ENCODE peak calls at places on chromosomes 4 and X, in nine cellular contexts. C, R, M, X, W, P, Y, S and J are unnamed samples.
A peak's percentile ranks its signal among the peaks of the same experiment; 100 is the strongest.

GRCh38 chr4:141016117-141016798 is 117.0 kb downstream of the RNF150 start:
- DNase-seq in C (no peak), R (no peak), M (no peak), X (no peak), W (no peak), P (no peak), Y (no peak), S (no peak), J (no peak)

GRCh38 chr4:131296192-131296591 is 1852.9 kb upstream of the PCDH10 start:
- DNase-seq in C (no peak), R (no peak), M (no peak), X (no peak), W (no peak), P (no peak), Y (no peak), S (no peak), J (no peak)

GRCh38 chr4:56871357-56871993 is 36.2 kb upstream of the REST start:
- DNase-seq in C (no peak), R (no peak), M (no peak), X (no peak), W (no peak), P (no peak), Y (no peak), S (no peak), J (no peak)

GRCh38 chr4:1194028-1194900 is 21.9 kb upstream of the SPON2 start:
- DNase-seq in C (no peak), R (no peak), M (peak; percentile 35), X (peak; percentile 78), W (peak; percentile 78), P (no peak), Y (peak; percentile 55), S (peak; percentile 49), J (peak; percentile 52)

GRCh38 chrX:68383540-68383939 is 49.8 kb downstream of the OPHN1 start:
- DNase-seq in C (no peak), R (no peak), M (no peak), X (no peak), W (no peak), P (no peak), Y (no peak), S (no peak), J (peak; percentile 15)

GRCh38 chr4:155667538-155668511 is 1.2 kb downstream of the GUCY1A1 start:
- DNase-seq in C (no peak), R (no peak), M (peak; percentile 68), X (no peak), W (peak; percentile 56), P (peak; percentile 48), Y (peak; percentile 37), S (peak; percentile 27), J (peak; percentile 46)

GRCh38 chr4:39587881-39588280 is 50.8 kb downstream of the SMIM14 start:
- DNase-seq in C (no peak), R (no peak), M (no peak), X (no peak), W (no peak), P (no peak), Y (no peak), S (peak; percentile 90), J (no peak)

GRCh38 chr4:133146574-133147198 is 2.4 kb upstream of the PCDH10 start:
- DNase-seq in C (no peak), R (no peak), M (no peak), X (no peak), W (no peak), P (no peak), Y (no peak), S (peak; percentile 40), J (peak; percentile 58)

GRCh38 chrX:39619182-39620009 is 478.4 kb downstream of the BCOR start:
- DNase-seq in C (no peak), R (no peak), M (no peak), X (no peak), W (no peak), P (no peak), Y (peak; percentile 75), S (no peak), J (no peak)

GRCh38 chr4:7291372-7292135 is 99.2 kb downstream of the SORCS2 start:
- DNase-seq in C (no peak), R (peak; percentile 53), M (no peak), X (peak; percentile 37), W (no peak), P (no peak), Y (no peak), S (peak; percentile 40), J (peak; percentile 34)

GRCh38 chr4:164056426-164057142 is 562.1 kb downstream of the TMA16 start:
- DNase-seq in C (no peak), R (no peak), M (no peak), X (no peak), W (no peak), P (no peak), Y (no peak), S (no peak), J (peak; percentile 74)

GRCh38 chrX:21944136-21944615 is 3.7 kb downstream of the SMS start:
- DNase-seq in C (no peak), R (no peak), M (no peak), X (no peak), W (no peak), P (no peak), Y (no peak), S (no peak), J (no peak)

GRCh38 chr4:70930530-70931256 is 28.5 kb downstream of the MOB1B start:
- DNase-seq in C (no peak), R (no peak), M (no peak), X (no peak), W (no peak), P (no peak), Y (no peak), S (peak; percentile 19), J (no peak)

GRCh38 chr4:161376275-161376674 is 787.5 kb downstream of the FSTL5 start:
- DNase-seq in C (no peak), R (no peak), M (no peak), X (no peak), W (no peak), P (no peak), Y (no peak), S (no peak), J (no peak)

GRCh38 chrX:108439961-108440696 is 491 bp downstream of the COL4A5 start:
- DNase-seq in C (no peak), R (no peak), M (peak; percentile 17), X (peak; percentile 27), W (no peak), P (no peak), Y (no peak), S (peak; percentile 21), J (peak; percentile 20)

GRCh38 chr4:185203380-185204237 is at the start of gene CFAP97:
- DNase-seq in C (peak; percentile 53), R (peak; percentile 80), M (peak; percentile 95), X (peak; percentile 94), W (peak; percentile 93), P (peak; percentile 88), Y (peak; percentile 91), S (peak; percentile 87), J (peak; percentile 95)
- TF ChIP-seq POLR2A in C (peak; percentile 78), R (peak; percentile 87), M (peak; percentile 91), X (peak; percentile 89), W (peak; percentile 45), P (peak; percentile 71), Y (peak; percentile 53), S (peak; percentile 80), J (peak; percentile 16)

DNA sequence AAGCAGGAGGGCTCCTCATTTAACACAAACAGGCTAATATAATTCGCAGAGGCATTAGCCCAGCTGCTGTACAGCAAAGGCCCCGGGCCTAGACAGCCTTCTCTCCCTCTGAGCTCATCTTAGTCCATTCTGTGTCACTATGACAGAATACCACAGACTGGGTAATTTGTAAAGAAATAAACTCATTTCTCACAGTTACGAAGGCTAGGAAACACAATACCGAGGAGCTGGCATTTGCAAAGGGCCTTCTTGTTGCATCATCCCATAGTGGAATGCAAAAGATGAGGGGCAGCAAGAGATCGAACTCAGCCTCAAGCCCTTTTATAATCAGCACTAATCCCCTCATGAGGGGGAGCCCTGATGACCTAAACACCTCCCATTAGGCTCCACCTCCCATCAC is 48.5 kb downstream of the TSPAN5 start:
- DNase-seq in C (no peak), R (no peak), M (no peak), X (no peak), W (no peak), P (no peak), Y (no peak), S (peak; percentile 45), J (no peak)
- H3K4me1 ChIP-seq in C (peaks cover 42% of the 10 kb centered on the region), R (peaks cover 19% of the 10 kb centered on the region), M (no peaks in the 10 kb centered on the region), X (peaks cover 33% of the 10 kb centered on the region), W (peaks cover 22% of the 10 kb centered on the region), P (no peaks in the 10 kb centered on the region), Y (no peaks in the 10 kb centered on the region), S (peaks cover 22% of the 10 kb centered on the region), J (peaks cover 19% of the 10 kb centered on the region)

DNA sequence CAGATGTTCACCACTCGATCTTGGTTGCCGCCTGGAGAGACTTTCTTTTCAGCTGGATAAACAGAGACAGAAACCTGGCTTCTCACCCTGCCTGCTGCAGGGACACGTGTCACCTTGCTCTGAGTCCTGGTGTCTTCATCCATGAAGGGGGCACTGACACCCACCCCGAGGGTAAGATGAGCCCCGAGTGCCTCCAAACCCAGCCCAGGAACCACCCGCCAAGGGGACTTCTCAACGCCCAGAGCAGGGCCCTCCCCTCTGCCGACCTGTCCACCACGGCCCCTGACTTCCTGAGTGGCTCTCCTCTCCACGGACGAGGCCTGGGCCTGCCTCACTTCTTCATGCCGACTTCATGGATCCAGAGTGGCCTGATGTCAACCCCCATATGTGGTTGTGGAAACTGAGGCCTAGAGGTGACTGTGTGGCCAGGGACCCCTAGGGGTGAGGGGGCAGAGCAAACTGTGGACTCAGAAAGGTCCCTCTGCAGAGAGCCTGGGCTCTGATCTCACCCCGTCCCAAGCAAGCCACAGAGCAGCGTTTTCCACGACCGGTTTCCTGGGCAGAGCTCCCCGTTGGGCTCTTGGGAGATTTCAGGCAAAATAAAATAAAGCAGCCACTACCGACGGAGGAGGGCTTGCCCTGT is 5.1 kb downstream of the ADRA2C start:
- DNase-seq in C (no peak), R (no peak), M (no peak), X (no peak), W (no peak), P (no peak), Y (no peak), S (no peak), J (no peak)
- TF ChIP-seq CTCF in C (no peak), R (no peak), M (no peak), X (no peak), W (no peak), P (no peak), Y (no peak), S (no peak), J (no peak)

GRCh38 chrX:119425050-119425449 is 25.9 kb downstream of the SLC25A43 start:
- DNase-seq in C (no peak), R (no peak), M (no peak), X (no peak), W (no peak), P (no peak), Y (no peak), S (no peak), J (no peak)

GRCh38 chrX:119419898-119420297 is 20.8 kb downstream of the SLC25A43 start:
- DNase-seq in C (no peak), R (no peak), M (no peak), X (no peak), W (no peak), P (no peak), Y (no peak), S (no peak), J (no peak)

GRCh38 chrX:119427024-119427794 is 28.1 kb downstream of the SLC25A43 start:
- DNase-seq in C (no peak), R (no peak), M (peak; percentile 49), X (no peak), W (no peak), P (no peak), Y (no peak), S (peak; percentile 34), J (peak; percentile 54)

GRCh38 chrX:119421306-119421705 is 22.2 kb downstream of the SLC25A43 start:
- DNase-seq in C (no peak), R (no peak), M (no peak), X (no peak), W (no peak), P (no peak), Y (no peak), S (no peak), J (no peak)

GRCh38 chrX:119423631-119424030 is 24.5 kb downstream of the SLC25A43 start:
- DNase-seq in C (peak; percentile 23), R (no peak), M (no peak), X (no peak), W (no peak), P (no peak), Y (no peak), S (peak; percentile 41), J (no peak)
- TF ChIP-seq POLR2A in C (peak; percentile 34), R (no peak), M (no peak), X (no peak), W (no peak), P (no peak), Y (no peak), S (peak; percentile 39), J (no peak)